ENCODE peak calls at places on chromosome 1, in five cellular contexts. D is GM23248, Z is HL-60, L is cardiac muscle cell, K is mucosa of descending colon. E is an unnamed sample.

GRCh38 chr1:88800382-88801051 is 90.8 kb downstream of the GTF2B start:
- DNase-seq in D (peak; percentile 59), Z (no peak), L (no peak), K (peak; percentile 55), E (peak; percentile 59)

GRCh38 chr1:16233431-16233830 is 3.6 kb downstream of the CPLANE2 start:
- DNase-seq in D (no peak), Z (no peak), L (no peak), K (no peak), E (no peak)

GRCh38 chr1:15508700-15509487 is 15.1 kb downstream of the CASP9 start:
- DNase-seq in D (no peak), Z (no peak), L (no peak), K (no peak), E (no peak)

GRCh38 chr1:116478621-116479020 is 92.2 kb downstream of the CD58 start:
- DNase-seq in D (no peak), Z (no peak), L (no peak), K (no peak), E (no peak)

GRCh38 chr1:114723457-114723856 is 6.9 kb upstream of the NRAS start:
- DNase-seq in D (no peak), Z (no peak), L (no peak), K (no peak), E (no peak)

GRCh38 chr1:145782166-145783099 is 41.5 kb downstream of the RNF115 start:
- DNase-seq in D (peak; percentile 87), Z (no peak), L (no peak), K (no peak), E (peak; percentile 94)

GRCh38 chr1:48048064-48048463 is 50.9 kb upstream of the TRABD2B start:
- DNase-seq in D (peak; percentile 92), Z (no peak), L (no peak), K (no peak), E (peak; percentile 89)

GRCh38 chr1:6141601-6142000 is 38.5 kb downstream of the CHD5 start:
- DNase-seq in D (no peak), Z (peak; percentile 36), L (no peak), K (no peak), E (no peak)

GRCh38 chr1:218209351-218209861 is 75.7 kb upstream of the RRP15 start:
- DNase-seq in D (peak; percentile 84), Z (no peak), L (no peak), K (no peak), E (peak; percentile 69)

GRCh38 chr1:44313265-44313918 is 41.7 kb downstream of the ERI3 start:
- DNase-seq in D (no peak), Z (no peak), L (no peak), K (no peak), E (no peak)

GRCh38 chr1:55204997-55205396 is 10.2 kb downstream of the USP24 start:
- DNase-seq in D (no peak), Z (no peak), L (no peak), K (no peak), E (peak; percentile 51)

GRCh38 chr1:203661572-203661971 is 34.9 kb downstream of the ATP2B4 start:
- DNase-seq in D (no peak), Z (no peak), L (no peak), K (peak; percentile 82), E (no peak)

GRCh38 chr1:116006486-116006964 is 30.2 kb downstream of the SLC22A15 start:
- DNase-seq in D (no peak), Z (no peak), L (no peak), K (no peak), E (no peak)

GRCh38 chr1:245301162-245301580 is 146.4 kb downstream of the KIF26B start:
- DNase-seq in D (peak; percentile 55), Z (no peak), L (no peak), K (no peak), E (peak; percentile 29)

GRCh38 chr1:225660544-225660946 is 7.6 kb upstream of the ENAH start:
- DNase-seq in D (no peak), Z (no peak), L (no peak), K (no peak), E (no peak)

GRCh38 chr1:151864411-151864810 is 10.9 kb upstream of the THEM5 start:
- DNase-seq in D (no peak), Z (no peak), L (no peak), K (no peak), E (no peak)

GRCh38 chr1:94772230-94772641 is 47.9 kb upstream of the SLC44A3 start:
- DNase-seq in D (no peak), Z (no peak), L (no peak), K (no peak), E (peak; percentile 73)

GRCh38 chr1:38991638-38992449 is 768 bp downstream of the AKIRIN1 start:
- DNase-seq in D (peak; percentile 66), Z (peak; percentile 39), L (peak; percentile 57), K (peak; percentile 45), E (no peak)

GRCh38 chr1:243917863-243918565 is 68.0 kb upstream of the AKT3 start:
- DNase-seq in D (peak; percentile 68), Z (no peak), L (no peak), K (no peak), E (peak; percentile 38)

GRCh38 chr1:10646347-10646861 is 150.0 kb downstream of the CASZ1 start:
- DNase-seq in D (peak; percentile 76), Z (peak; percentile 13), L (no peak), K (peak; percentile 51), E (peak; percentile 65)

GRCh38 chr1:248243204-248243603 is 12.0 kb downstream of the OR2M4 start:
- DNase-seq in D (peak; percentile 61), Z (peak; percentile 55), L (no peak), K (peak; percentile 3), E (peak; percentile 34)

GRCh38 chr1:201172336-201172735 is 18.1 kb upstream of the TMEM9 start:
- DNase-seq in D (no peak), Z (no peak), L (peak; percentile 43), K (no peak), E (no peak)

GRCh38 chr1:29832471-29832870 is 596.1 kb downstream of the PTPRU start:
- DNase-seq in D (no peak), Z (no peak), L (no peak), K (no peak), E (no peak)

GRCh38 chr1:9128161-9128519 is 762 bp downstream of the GPR157 start:
- DNase-seq in D (peak; percentile 19), Z (no peak), L (peak; percentile 50), K (peak; percentile 49), E (no peak)

GRCh38 chr1:61496501-61496900 is 228.4 kb downstream of the TM2D1 start:
- DNase-seq in D (peak; percentile 49), Z (no peak), L (peak; percentile 14), K (no peak), E (no peak)

GRCh38 chr1:241637046-241637590 is 3.1 kb downstream of the CHML start:
- DNase-seq in D (peak; percentile 9), Z (no peak), L (no peak), K (no peak), E (no peak)

GRCh38 chr1:151790071-151790939 is at the start of gene TDRKH:
- DNase-seq in D (peak; percentile 99), Z (peak; percentile 99), L (peak; percentile 98), K (peak; percentile 95), E (peak; percentile 99)

GRCh38 chr1:206717237-206717989 is 32.7 kb downstream of the MAPKAPK2 start:
- DNase-seq in D (no peak), Z (peak; percentile 44), L (peak; percentile 52), K (peak; percentile 32), E (no peak)

GRCh38 chr1:203275656-203276272 is 29.6 kb upstream of the BTG2 start:
- DNase-seq in D (no peak), Z (no peak), L (no peak), K (peak; percentile 12), E (no peak)

GRCh38 chr1:246923482-246923881 is 8.3 kb downstream of the AHCTF1 start:
- DNase-seq in D (no peak), Z (no peak), L (no peak), K (no peak), E (peak; percentile 15)

GRCh38 chr1:59487335-59488031 is 190.6 kb downstream of the FGGY start:
- DNase-seq in D (peak; percentile 86), Z (no peak), L (no peak), K (no peak), E (peak; percentile 30)

DNA sequence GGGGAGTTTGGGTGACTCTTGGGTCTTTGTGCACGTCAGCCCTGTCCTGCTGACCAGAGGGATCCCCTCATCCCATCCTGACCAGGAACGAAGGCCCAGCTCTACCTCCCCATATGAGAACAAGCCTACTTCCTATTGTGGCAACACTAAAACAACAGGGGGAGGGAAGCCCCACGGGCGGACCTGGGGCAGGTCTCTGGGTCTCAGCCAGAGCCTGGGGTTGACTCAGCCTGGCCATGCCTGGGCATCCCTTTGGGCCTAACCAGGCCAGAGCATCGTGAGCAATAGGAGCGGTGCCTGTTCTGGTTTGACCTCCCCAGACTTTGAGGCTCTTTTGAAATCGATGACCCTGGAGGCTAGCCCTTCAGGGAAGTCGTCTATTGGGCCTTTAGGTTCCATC is 16.8 kb downstream of the RPS6KA1 start:
- DNase-seq in D (no peak), Z (peak; percentile 44), L (no peak), K (no peak), E (peak; percentile 12)
- H3K4me3 ChIP-seq in D (no peak overlapping the region), Z (peak overlapping the region; percentile 84), L (no peak overlapping the region), K (no peak overlapping the region), E (no peak overlapping the region)

GRCh38 chr1:209822706-209823105 is 5.1 kb upstream of the UTP25 start:
- DNase-seq in D (no peak), Z (no peak), L (no peak), K (no peak), E (no peak)
- H3K4me3 ChIP-seq in D (peak overlapping the region; percentile 58), Z (no peak overlapping the region), L (no peak overlapping the region), K (no peak overlapping the region), E (no peak overlapping the region)

DNA sequence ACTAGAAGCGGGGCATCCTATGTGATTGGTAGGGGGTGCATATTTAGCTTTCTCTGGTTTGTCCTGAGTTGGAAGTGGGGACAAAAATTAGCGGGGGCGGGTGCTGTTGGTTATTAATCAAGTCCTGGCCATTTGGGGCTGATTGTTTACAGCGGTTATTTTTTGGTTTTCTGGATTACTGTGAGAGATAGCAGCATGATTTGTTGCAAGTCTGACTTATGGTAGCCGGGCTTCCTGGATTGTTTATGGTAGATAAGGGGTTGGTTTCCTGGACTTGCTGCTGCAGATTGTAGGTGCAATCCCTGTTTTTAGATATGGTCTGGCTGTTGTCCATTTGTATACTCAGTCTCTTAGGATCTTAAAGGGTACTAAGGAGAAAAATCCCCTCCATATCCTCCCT is 12.1 kb upstream of the PROK1 start:
- DNase-seq in D (no peak), Z (no peak), L (no peak), K (no peak), E (no peak)
- H3K4me3 ChIP-seq in D (no peak overlapping the region), Z (no peak overlapping the region), L (no peak overlapping the region), K (no peak overlapping the region), E (no peak overlapping the region)

DNA sequence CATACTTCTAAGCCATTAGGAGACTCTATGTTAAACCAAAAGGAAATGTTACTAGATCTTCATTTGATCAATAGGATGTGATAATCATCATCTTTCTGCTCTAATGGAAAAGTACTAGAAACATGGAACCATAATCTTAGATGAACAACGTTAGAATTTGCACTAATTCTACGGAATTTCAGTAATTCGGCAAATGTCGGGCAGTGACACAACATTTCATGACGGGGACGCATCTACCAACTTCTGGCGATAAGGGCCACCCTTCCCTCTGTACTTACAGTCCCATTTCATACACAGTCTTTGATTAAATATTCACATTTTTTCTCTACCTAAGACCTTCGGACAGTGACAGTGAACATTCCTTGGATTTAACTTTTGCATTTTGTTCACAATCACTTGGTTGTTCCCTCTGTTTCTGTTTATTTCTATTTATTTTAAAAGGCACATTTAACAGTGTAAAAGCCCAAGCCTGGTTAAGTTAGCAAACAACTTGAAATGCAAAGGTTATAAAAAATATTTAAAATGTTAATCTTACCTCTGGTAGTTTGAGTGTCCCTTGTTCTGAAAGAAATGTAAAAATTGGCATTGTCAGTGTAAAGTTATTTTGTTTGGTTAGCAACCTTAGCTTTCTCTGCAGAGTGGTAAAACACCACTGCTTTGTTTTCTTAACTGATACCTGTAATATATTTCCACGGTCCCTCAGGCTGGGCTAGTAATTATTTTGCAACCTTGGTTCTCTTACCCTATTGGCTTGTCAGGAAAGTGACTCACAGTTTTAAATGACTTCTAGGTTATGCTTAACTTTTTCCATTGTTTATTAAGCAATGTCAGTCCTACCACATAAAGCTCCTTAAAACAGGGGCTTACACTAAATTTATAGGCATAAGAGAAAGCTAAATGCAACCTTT is 276.9 kb downstream of the VAV3 start:
- DNase-seq in D (peak; percentile 66), Z (no peak), L (no peak), K (peak; percentile 61), E (peak; percentile 34)
- H3K4me3 ChIP-seq in D (no peak overlapping the region), Z (no peak overlapping the region), L (no peak overlapping the region), K (peak overlapping the region; percentile 14), E (no peak overlapping the region)